ENCODE peak calls at places on chromosomes 4 and X, in eight cellular contexts. One of them, this sample, is unnamed.

GRCh38 chr4:116357758-116358157 is 727.6 kb downstream of the TRAM1L1 start:
- DNase-seq in right lobe of liver: peak; percentile 51
- DNase-seq in Peyer's patch: no peak
- DNase-seq in cardiac muscle cell: no peak
- DNase-seq in lower leg skin: no peak
- DNase-seq in psoas muscle: no peak
- DNase-seq in retinal pigment epithelial cell: no peak
- DNase-seq in lung: no peak
- DNase-seq in this sample: no peak

GRCh38 chr4:79662651-79663050 is 254.6 kb upstream of the GK2 start:
- DNase-seq in right lobe of liver: no peak
- DNase-seq in Peyer's patch: no peak
- DNase-seq in cardiac muscle cell: no peak
- DNase-seq in lower leg skin: no peak
- DNase-seq in psoas muscle: no peak
- DNase-seq in retinal pigment epithelial cell: no peak
- DNase-seq in lung: no peak
- DNase-seq in this sample: no peak

GRCh38 chrX:148588649-148589310 is 88.4 kb downstream of the AFF2 start:
- DNase-seq in right lobe of liver: no peak
- DNase-seq in Peyer's patch: no peak
- DNase-seq in cardiac muscle cell: no peak
- DNase-seq in lower leg skin: no peak
- DNase-seq in psoas muscle: no peak
- DNase-seq in retinal pigment epithelial cell: no peak
- DNase-seq in lung: no peak
- DNase-seq in this sample: no peak

GRCh38 chr4:89586864-89587263 is 250.1 kb downstream of the SNCA start:
- DNase-seq in right lobe of liver: no peak
- DNase-seq in Peyer's patch: no peak
- DNase-seq in cardiac muscle cell: no peak
- DNase-seq in lower leg skin: no peak
- DNase-seq in psoas muscle: no peak
- DNase-seq in retinal pigment epithelial cell: no peak
- DNase-seq in lung: no peak
- DNase-seq in this sample: no peak

GRCh38 chrX:39202641-39203040 is 401.4 kb downstream of the MID1IP1 start:
- DNase-seq in right lobe of liver: no peak
- DNase-seq in Peyer's patch: no peak
- DNase-seq in cardiac muscle cell: no peak
- DNase-seq in lower leg skin: no peak
- DNase-seq in psoas muscle: no peak
- DNase-seq in retinal pigment epithelial cell: no peak
- DNase-seq in lung: no peak
- DNase-seq in this sample: no peak

GRCh38 chr4:55781809-55782208 is 37.8 kb upstream of the EXOC1L start:
- DNase-seq in right lobe of liver: no peak
- DNase-seq in Peyer's patch: no peak
- DNase-seq in cardiac muscle cell: no peak
- DNase-seq in lower leg skin: no peak
- DNase-seq in psoas muscle: no peak
- DNase-seq in retinal pigment epithelial cell: no peak
- DNase-seq in lung: no peak
- DNase-seq in this sample: no peak

GRCh38 chr4:151184523-151185458 is 85.4 kb downstream of the RPS3A start:
- DNase-seq in right lobe of liver: no peak
- DNase-seq in Peyer's patch: no peak
- DNase-seq in cardiac muscle cell: no peak
- DNase-seq in lower leg skin: no peak
- DNase-seq in psoas muscle: no peak
- DNase-seq in retinal pigment epithelial cell: no peak
- DNase-seq in lung: no peak
- DNase-seq in this sample: no peak

GRCh38 chr4:110823251-110823650 is 200.4 kb upstream of the PITX2 start:
- DNase-seq in right lobe of liver: no peak
- DNase-seq in Peyer's patch: no peak
- DNase-seq in cardiac muscle cell: no peak
- DNase-seq in lower leg skin: no peak
- DNase-seq in psoas muscle: no peak
- DNase-seq in retinal pigment epithelial cell: no peak
- DNase-seq in lung: no peak
- DNase-seq in this sample: no peak

GRCh38 chr4:25865586-25865985 is 2.8 kb upstream of the SEL1L3 start:
- DNase-seq in right lobe of liver: no peak
- DNase-seq in Peyer's patch: peak; percentile 81
- DNase-seq in cardiac muscle cell: no peak
- DNase-seq in lower leg skin: peak; percentile 54
- DNase-seq in psoas muscle: no peak
- DNase-seq in retinal pigment epithelial cell: peak; percentile 32
- DNase-seq in lung: peak; percentile 59
- DNase-seq in this sample: no peak

GRCh38 chrX:118418811-118419251 is 72.9 kb downstream of the WDR44 start:
- DNase-seq in right lobe of liver: peak; percentile 46
- DNase-seq in Peyer's patch: peak; percentile 53
- DNase-seq in cardiac muscle cell: no peak
- DNase-seq in lower leg skin: no peak
- DNase-seq in psoas muscle: no peak
- DNase-seq in retinal pigment epithelial cell: no peak
- DNase-seq in lung: no peak
- DNase-seq in this sample: no peak

GRCh38 chrX:81890476-81890875 is 688.6 kb downstream of the SH3BGRL start:
- DNase-seq in right lobe of liver: no peak
- DNase-seq in Peyer's patch: no peak
- DNase-seq in cardiac muscle cell: no peak
- DNase-seq in lower leg skin: no peak
- DNase-seq in psoas muscle: no peak
- DNase-seq in retinal pigment epithelial cell: no peak
- DNase-seq in lung: no peak
- DNase-seq in this sample: no peak

GRCh38 chr4:14157262-14157661 is 529.7 kb upstream of the BOD1L1 start:
- DNase-seq in right lobe of liver: no peak
- DNase-seq in Peyer's patch: no peak
- DNase-seq in cardiac muscle cell: no peak
- DNase-seq in lower leg skin: no peak
- DNase-seq in psoas muscle: no peak
- DNase-seq in retinal pigment epithelial cell: no peak
- DNase-seq in lung: no peak
- DNase-seq in this sample: no peak

GRCh38 chrX:25296850-25297249 is 281.1 kb upstream of the ARX start:
- DNase-seq in right lobe of liver: no peak
- DNase-seq in Peyer's patch: no peak
- DNase-seq in cardiac muscle cell: no peak
- DNase-seq in lower leg skin: no peak
- DNase-seq in psoas muscle: no peak
- DNase-seq in retinal pigment epithelial cell: no peak
- DNase-seq in lung: no peak
- DNase-seq in this sample: no peak

GRCh38 chr4:47562297-47562696 is 77.2 kb downstream of the ATP10D start:
- DNase-seq in right lobe of liver: no peak
- DNase-seq in Peyer's patch: no peak
- DNase-seq in cardiac muscle cell: no peak
- DNase-seq in lower leg skin: no peak
- DNase-seq in psoas muscle: no peak
- DNase-seq in retinal pigment epithelial cell: no peak
- DNase-seq in lung: no peak
- DNase-seq in this sample: peak; percentile 7

GRCh38 chr4:15506464-15506863 is 36.8 kb downstream of the CC2D2A start:
- DNase-seq in right lobe of liver: no peak
- DNase-seq in Peyer's patch: no peak
- DNase-seq in cardiac muscle cell: no peak
- DNase-seq in lower leg skin: no peak
- DNase-seq in psoas muscle: no peak
- DNase-seq in retinal pigment epithelial cell: peak; percentile 79
- DNase-seq in lung: no peak
- DNase-seq in this sample: peak; percentile 37

GRCh38 chr4:183011213-183011907 is 87.7 kb upstream of the WWC2 start:
- DNase-seq in right lobe of liver: no peak
- DNase-seq in Peyer's patch: no peak
- DNase-seq in cardiac muscle cell: no peak
- DNase-seq in lower leg skin: no peak
- DNase-seq in psoas muscle: no peak
- DNase-seq in retinal pigment epithelial cell: no peak
- DNase-seq in lung: no peak
- DNase-seq in this sample: no peak

GRCh38 chrX:131393426-131393825 is 104.3 kb upstream of the IGSF1 start:
- DNase-seq in right lobe of liver: no peak
- DNase-seq in Peyer's patch: no peak
- DNase-seq in cardiac muscle cell: no peak
- DNase-seq in lower leg skin: no peak
- DNase-seq in psoas muscle: no peak
- DNase-seq in retinal pigment epithelial cell: no peak
- DNase-seq in lung: no peak
- DNase-seq in this sample: no peak

GRCh38 chr4:90226734-90227133 is 99.5 kb downstream of the CCSER1 start:
- DNase-seq in right lobe of liver: no peak
- DNase-seq in Peyer's patch: no peak
- DNase-seq in cardiac muscle cell: no peak
- DNase-seq in lower leg skin: no peak
- DNase-seq in psoas muscle: no peak
- DNase-seq in retinal pigment epithelial cell: no peak
- DNase-seq in lung: no peak
- DNase-seq in this sample: no peak

GRCh38 chrX:1629244-1629643 is 14.4 kb downstream of the ASMT start:
- DNase-seq in right lobe of liver: no peak
- DNase-seq in Peyer's patch: no peak
- DNase-seq in cardiac muscle cell: no peak
- DNase-seq in lower leg skin: no peak
- DNase-seq in psoas muscle: no peak
- DNase-seq in retinal pigment epithelial cell: no peak
- DNase-seq in lung: no peak
- DNase-seq in this sample: no peak

GRCh38 chrX:105126201-105126600 is 94.3 kb downstream of the TEX13A start:
- DNase-seq in right lobe of liver: no peak
- DNase-seq in Peyer's patch: no peak
- DNase-seq in cardiac muscle cell: no peak
- DNase-seq in lower leg skin: no peak
- DNase-seq in psoas muscle: no peak
- DNase-seq in retinal pigment epithelial cell: no peak
- DNase-seq in lung: no peak
- DNase-seq in this sample: no peak

GRCh38 chr4:150235795-150236385 is 157.6 kb downstream of the DCLK2 start:
- DNase-seq in right lobe of liver: no peak
- DNase-seq in Peyer's patch: no peak
- DNase-seq in cardiac muscle cell: no peak
- DNase-seq in lower leg skin: no peak
- DNase-seq in psoas muscle: no peak
- DNase-seq in retinal pigment epithelial cell: peak; percentile 29
- DNase-seq in lung: no peak
- DNase-seq in this sample: no peak

DNA sequence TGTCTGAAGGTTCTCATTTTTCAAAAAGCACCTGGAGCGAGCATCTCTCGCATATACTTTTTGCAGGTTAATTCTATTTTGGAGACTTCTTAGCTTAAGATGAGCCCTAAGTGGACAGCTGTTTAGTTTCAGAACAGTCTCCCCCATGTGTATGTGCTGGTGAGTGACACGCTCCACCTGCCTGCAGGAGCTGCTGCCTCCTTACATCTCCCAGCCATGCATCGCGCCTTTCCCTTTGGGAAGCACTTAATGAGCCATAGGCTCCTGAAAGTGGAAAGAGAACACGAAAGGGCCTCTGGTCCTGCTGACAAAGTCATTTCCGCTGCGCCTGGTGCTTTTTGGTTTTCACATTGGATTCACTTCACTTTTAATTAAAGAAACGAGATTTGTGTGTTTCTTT is 56.1 kb downstream of the TRIML2 start:
- DNase-seq in right lobe of liver: no peak
- DNase-seq in Peyer's patch: no peak
- DNase-seq in cardiac muscle cell: no peak
- DNase-seq in lower leg skin: no peak
- DNase-seq in psoas muscle: no peak
- DNase-seq in retinal pigment epithelial cell: no peak
- DNase-seq in lung: no peak
- DNase-seq in this sample: no peak
- TF ChIP-seq CTCF in right lobe of liver: no peak
- TF ChIP-seq CTCF in Peyer's patch: no peak
- TF ChIP-seq CTCF in cardiac muscle cell: no peak
- TF ChIP-seq CTCF in lower leg skin: no peak
- TF ChIP-seq CTCF in psoas muscle: no peak
- TF ChIP-seq CTCF in retinal pigment epithelial cell: no peak
- TF ChIP-seq CTCF in lung: no peak
- TF ChIP-seq CTCF in this sample: no peak

GRCh38 chr4:75243570-75243969 is 270.6 kb downstream of the RCHY1 start:
- DNase-seq in right lobe of liver: no peak
- DNase-seq in Peyer's patch: no peak
- DNase-seq in cardiac muscle cell: no peak
- DNase-seq in lower leg skin: no peak
- DNase-seq in psoas muscle: no peak
- DNase-seq in retinal pigment epithelial cell: no peak
- DNase-seq in lung: no peak
- DNase-seq in this sample: no peak
- H3K4me3 ChIP-seq in right lobe of liver: no peak overlapping the region
- H3K4me3 ChIP-seq in Peyer's patch: no peak overlapping the region
- H3K4me3 ChIP-seq in cardiac muscle cell: no peak overlapping the region
- H3K4me3 ChIP-seq in lower leg skin: no peak overlapping the region
- H3K4me3 ChIP-seq in psoas muscle: no peak overlapping the region
- H3K4me3 ChIP-seq in retinal pigment epithelial cell: no peak overlapping the region
- H3K4me3 ChIP-seq in lung: no peak overlapping the region
- H3K4me3 ChIP-seq in this sample: no peak overlapping the region

GRCh38 chr4:186942745-186943606 is 219.3 kb upstream of the FAT1 start:
- DNase-seq in right lobe of liver: no peak
- DNase-seq in Peyer's patch: no peak
- DNase-seq in cardiac muscle cell: peak; percentile 66
- DNase-seq in lower leg skin: no peak
- DNase-seq in psoas muscle: no peak
- DNase-seq in retinal pigment epithelial cell: no peak
- DNase-seq in lung: no peak
- DNase-seq in this sample: no peak
- TF ChIP-seq CTCF in right lobe of liver: no peak
- TF ChIP-seq CTCF in Peyer's patch: no peak
- TF ChIP-seq CTCF in cardiac muscle cell: no peak
- TF ChIP-seq CTCF in lower leg skin: no peak
- TF ChIP-seq CTCF in psoas muscle: no peak
- TF ChIP-seq CTCF in retinal pigment epithelial cell: no peak
- TF ChIP-seq CTCF in lung: no peak
- TF ChIP-seq CTCF in this sample: peak; percentile 11

GRCh38 chrX:107775000-107775733 is 420 bp downstream of the TSC22D3 start:
- DNase-seq in right lobe of liver: no peak
- DNase-seq in Peyer's patch: no peak
- DNase-seq in cardiac muscle cell: no peak
- DNase-seq in lower leg skin: no peak
- DNase-seq in psoas muscle: no peak
- DNase-seq in retinal pigment epithelial cell: no peak
- DNase-seq in lung: no peak
- DNase-seq in this sample: no peak

GRCh38 chrX:107776649-107777535 is 641 bp upstream of the NCBP2L start:
- DNase-seq in right lobe of liver: peak; percentile 77
- DNase-seq in Peyer's patch: peak; percentile 61
- DNase-seq in cardiac muscle cell: peak; percentile 94
- DNase-seq in lower leg skin: peak; percentile 87
- DNase-seq in psoas muscle: peak; percentile 61
- DNase-seq in retinal pigment epithelial cell: peak; percentile 61
- DNase-seq in lung: peak; percentile 85
- DNase-seq in this sample: peak; percentile 57

GRCh38 chrX:107773206-107773605 is 2.4 kb downstream of the TSC22D3 start:
- DNase-seq in right lobe of liver: no peak
- DNase-seq in Peyer's patch: no peak
- DNase-seq in cardiac muscle cell: peak; percentile 66
- DNase-seq in lower leg skin: no peak
- DNase-seq in psoas muscle: no peak
- DNase-seq in retinal pigment epithelial cell: no peak
- DNase-seq in lung: no peak
- DNase-seq in this sample: no peak

GRCh38 chrX:107775734-107776511 is at the start of gene TSC22D3:
- DNase-seq in right lobe of liver: peak; percentile 87
- DNase-seq in Peyer's patch: peak; percentile 83
- DNase-seq in cardiac muscle cell: peak; percentile 94
- DNase-seq in lower leg skin: peak; percentile 76
- DNase-seq in psoas muscle: peak; percentile 81
- DNase-seq in retinal pigment epithelial cell: peak; percentile 37
- DNase-seq in lung: peak; percentile 83
- DNase-seq in this sample: no peak

GRCh38 chrX:107773906-107774435 is 1.6 kb downstream of the TSC22D3 start:
- DNase-seq in right lobe of liver: peak; percentile 46
- DNase-seq in Peyer's patch: no peak
- DNase-seq in cardiac muscle cell: no peak
- DNase-seq in lower leg skin: no peak
- DNase-seq in psoas muscle: no peak
- DNase-seq in retinal pigment epithelial cell: no peak
- DNase-seq in lung: no peak
- DNase-seq in this sample: no peak
- H3K4me3 ChIP-seq in right lobe of liver: no peak overlapping the region
- H3K4me3 ChIP-seq in Peyer's patch: peak overlapping the region; percentile 76
- H3K4me3 ChIP-seq in cardiac muscle cell: peak overlapping the region; percentile 36
- H3K4me3 ChIP-seq in lower leg skin: no peak overlapping the region
- H3K4me3 ChIP-seq in psoas muscle: peak overlapping the region; percentile 72
- H3K4me3 ChIP-seq in retinal pigment epithelial cell: no peak overlapping the region
- H3K4me3 ChIP-seq in lung: no peak overlapping the region
- H3K4me3 ChIP-seq in this sample: no peak overlapping the region

This sample was measured in AG04449.